ENCODE peak calls at places on chromosome 21, in six cellular contexts. J is ovary; I is prostate gland; Y is naive thymus-derived CD4-positive, alpha-beta T cell; G is CD8-positive, alpha-beta memory T cell; A is AG09309. T is an unnamed sample.

GRCh38 chr21:41627428-41627827 is 119.5 kb upstream of the TMPRSS2 start:
- DNase-seq in J (no peak), I (no peak), Y (no peak), G (no peak), A (no peak), T (no peak)

GRCh38 chr21:33286600-33287456 is 20.7 kb downstream of the IL10RB start:
- DNase-seq in J (peak), I (peak), Y (no peak), G (no peak), A (no peak), T (peak)

GRCh38 chr21:27021046-27021445 is 54.2 kb upstream of the ADAMTS5 start:
- DNase-seq in J (no peak), I (no peak), Y (no peak), G (no peak), A (no peak), T (no peak)

GRCh38 chr21:39651206-39651605 is 38.5 kb downstream of the B3GALT5 start:
- DNase-seq in J (no peak), I (no peak), Y (no peak), G (no peak), A (no peak), T (no peak)

GRCh38 chr21:17513214-17514123 is 626 bp downstream of the CXADR start:
- DNase-seq in J (peak), I (peak), Y (peak), G (peak), A (no peak), T (peak)

GRCh38 chr21:27423073-27423472 is 456.2 kb upstream of the ADAMTS5 start:
- DNase-seq in J (peak), I (no peak), Y (no peak), G (no peak), A (peak), T (peak)

GRCh38 chr21:37398697-37399096 is 32.1 kb downstream of the DYRK1A start:
- DNase-seq in J (no peak), I (no peak), Y (peak), G (peak), A (no peak), T (no peak)

GRCh38 chr21:20265704-20266368 is 732.4 kb upstream of the NCAM2 start:
- DNase-seq in J (no peak), I (no peak), Y (no peak), G (no peak), A (no peak), T (no peak)

GRCh38 chr21:41964171-41964570 is 10.4 kb upstream of the C2CD2 start:
- DNase-seq in J (no peak), I (no peak), Y (no peak), G (no peak), A (no peak), T (no peak)

GRCh38 chr21:37074195-37074510 is 1.1 kb downstream of the TTC3 start:
- DNase-seq in J (no peak), I (no peak), Y (no peak), G (peak), A (no peak), T (no peak)

GRCh38 chr21:38148046-38148445 is 108.7 kb upstream of the KCNJ15 start:
- DNase-seq in J (no peak), I (no peak), Y (no peak), G (no peak), A (no peak), T (no peak)

GRCh38 chr21:34019402-34019801 is 54.0 kb upstream of the MRPS6 start:
- DNase-seq in J (no peak), I (no peak), Y (no peak), G (no peak), A (no peak), T (no peak)

GRCh38 chr21:41183575-41183974 is 15.6 kb downstream of the BACE2 start:
- DNase-seq in J (no peak), I (no peak), Y (no peak), G (no peak), A (no peak), T (no peak)

GRCh38 chr21:17279663-17280062 is 233.2 kb upstream of the CXADR start:
- DNase-seq in J (no peak), I (no peak), Y (no peak), G (no peak), A (no peak), T (no peak)

GRCh38 chr21:14523234-14523633 is 22.9 kb downstream of the SAMSN1 start:
- DNase-seq in J (no peak), I (no peak), Y (no peak), G (peak), A (no peak), T (no peak)

GRCh38 chr21:42455196-42455595 is 40.8 kb downstream of the RSPH1 start:
- DNase-seq in J (no peak), I (no peak), Y (no peak), G (no peak), A (no peak), T (no peak)

GRCh38 chr21:21213297-21213696 is 215.1 kb downstream of the NCAM2 start:
- DNase-seq in J (no peak), I (no peak), Y (no peak), G (no peak), A (no peak), T (no peak)

GRCh38 chr21:39863111-39863510 is 4.1 kb upstream of the PCP4 start:
- DNase-seq in J (no peak), I (no peak), Y (no peak), G (no peak), A (no peak), T (no peak)

GRCh38 chr21:17679002-17679600 is 66.4 kb upstream of the BTG3 start:
- DNase-seq in J (no peak), I (peak), Y (peak), G (peak), A (peak), T (no peak)

GRCh38 chr21:19197950-19198349 is 794.4 kb upstream of the TMPRSS15 start:
- DNase-seq in J (no peak), I (no peak), Y (no peak), G (no peak), A (no peak), T (no peak)

GRCh38 chr21:43188712-43189151 is 19.9 kb downstream of the CRYAA start:
- DNase-seq in J (peak), I (peak), Y (no peak), G (no peak), A (no peak), T (no peak)

GRCh38 chr21:40166291-40166843 is 299.1 kb downstream of the PCP4 start:
- DNase-seq in J (no peak), I (no peak), Y (no peak), G (no peak), A (no peak), T (no peak)

GRCh38 chr21:35136106-35136505 is 87.0 kb upstream of the RUNX1 start:
- DNase-seq in J (no peak), I (no peak), Y (no peak), G (no peak), A (no peak), T (no peak)

GRCh38 chr21:35136586-35137254 is 87.6 kb upstream of the RUNX1 start:
- DNase-seq in J (no peak), I (no peak), Y (no peak), G (no peak), A (no peak), T (no peak)

GRCh38 chr21:35139382-35139715 is 90.2 kb upstream of the RUNX1 start:
- DNase-seq in J (no peak), I (no peak), Y (no peak), G (no peak), A (no peak), T (no peak)

GRCh38 chr21:35142036-35142825 is 93.1 kb upstream of the RUNX1 start:
- DNase-seq in J (no peak), I (no peak), Y (no peak), G (no peak), A (no peak), T (no peak)

DNA sequence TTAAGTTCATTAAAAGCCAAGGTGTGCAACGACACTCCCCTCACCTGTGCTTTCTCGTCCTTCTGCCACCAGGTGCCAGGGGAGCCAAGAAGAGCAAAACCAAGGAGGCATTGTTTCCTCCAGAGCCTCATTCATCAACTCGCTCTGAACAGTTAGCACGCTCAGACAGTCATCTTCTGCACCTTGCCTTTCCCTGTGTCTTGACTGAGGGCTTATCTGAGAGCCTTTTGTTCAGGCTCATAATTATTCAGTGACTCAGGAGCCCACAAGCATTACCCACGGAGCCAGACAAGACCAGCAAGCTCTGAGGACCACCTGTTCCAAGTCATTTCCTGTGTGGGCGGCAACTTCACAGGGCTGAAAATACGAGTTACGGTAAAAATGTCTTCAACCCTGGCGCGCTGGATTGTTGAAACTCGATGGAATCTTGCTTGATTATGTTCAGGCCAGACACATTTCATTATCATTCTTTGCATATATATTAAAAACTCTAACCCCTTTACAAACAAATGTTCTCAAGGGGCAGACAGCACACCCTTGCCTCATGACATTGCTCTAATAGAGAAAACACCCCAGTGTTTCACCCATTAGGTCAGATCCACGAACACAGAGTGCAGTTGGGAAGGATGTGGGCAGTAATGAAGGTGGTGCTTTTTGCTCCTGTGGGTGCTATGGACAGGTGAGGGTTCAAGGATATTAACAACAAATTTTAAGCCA is 89.7 kb upstream of the RUNX1 start:
- DNase-seq in J (no peak), I (no peak), Y (peak), G (peak), A (no peak), T (no peak)
- H3K4me3 ChIP-seq in J (no peak), I (no peak), Y (no peak), G (peak), A (no peak), T (no peak)

DNA sequence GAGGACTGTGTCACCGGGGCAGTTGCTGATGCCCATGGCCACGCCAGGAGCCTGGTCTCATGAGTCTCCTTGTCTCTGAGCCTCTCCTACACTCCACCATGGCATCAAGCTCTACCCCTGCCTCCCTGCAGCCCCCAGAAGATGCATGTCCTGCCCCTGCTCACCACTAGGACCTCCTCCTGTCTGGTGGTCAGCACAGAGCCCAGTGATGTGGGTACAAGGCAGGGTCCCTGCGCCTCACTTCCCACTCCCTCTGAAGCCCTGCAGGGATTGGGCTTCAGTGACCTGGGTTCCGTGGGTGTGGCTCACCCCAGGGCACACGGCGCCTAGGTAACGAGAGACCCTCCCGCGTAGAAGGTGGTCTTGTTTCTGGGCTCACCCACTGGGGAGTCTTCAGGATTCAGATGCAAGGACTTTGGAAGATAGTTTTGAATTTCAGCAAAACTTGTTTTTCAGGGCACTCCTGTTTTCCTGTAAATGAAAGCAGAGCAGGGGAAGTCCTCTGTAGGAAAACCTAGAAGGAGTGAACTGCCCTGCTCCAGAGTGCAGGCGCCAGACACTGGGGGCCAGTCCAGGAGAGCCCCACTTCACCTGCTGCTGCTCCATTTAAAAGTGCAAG is 2.8 kb downstream of the COL18A1 start:
- DNase-seq in J (peak), I (no peak), Y (no peak), G (no peak), A (no peak), T (no peak)
- H3K4me3 ChIP-seq in J (no peak), I (no peak), Y (no peak), G (no peak), A (no peak), T (no peak)

GRCh38 chr21:32257952-32258785 is 20.7 kb downstream of the MIS18A start:
- DNase-seq in J (peak), I (peak), Y (peak), G (no peak), A (peak), T (peak)
- H3K4me3 ChIP-seq in J (no peak), I (no peak), Y (no peak), G (no peak), A (no peak), T (no peak)

DNA sequence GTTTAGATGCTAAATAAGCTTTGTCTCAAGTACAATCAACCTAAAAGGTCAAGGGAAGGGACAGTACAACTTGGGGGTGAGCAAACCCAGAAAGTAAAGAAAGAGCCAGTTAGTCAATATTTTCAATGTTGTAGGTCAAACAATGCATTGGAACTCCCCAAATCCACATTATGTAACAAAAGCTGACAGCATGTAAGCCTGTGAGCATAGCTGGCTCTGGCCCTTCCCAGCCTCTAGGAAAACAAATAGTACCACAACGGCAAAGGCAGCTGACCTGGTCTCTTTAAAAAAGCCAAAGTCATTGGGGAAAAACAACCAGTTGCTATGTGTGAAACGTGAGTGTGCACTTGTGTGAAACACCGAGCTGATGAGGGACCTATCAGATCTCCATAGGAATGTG is 3.4 kb downstream of the CBR1 start:
- DNase-seq in J (no peak), I (peak), Y (no peak), G (no peak), A (no peak), T (no peak)
- H3K4me3 ChIP-seq in J (no peak), I (no peak), Y (no peak), G (no peak), A (no peak), T (no peak)

GRCh38 chr21:25179116-25179515 is 428.2 kb downstream of the MRPL39 start:
- DNase-seq in J (no peak), I (no peak), Y (no peak), G (no peak), A (no peak), T (no peak)

GRCh38 chr21:25171438-25171837 is 435.8 kb downstream of the MRPL39 start:
- DNase-seq in J (no peak), I (no peak), Y (no peak), G (no peak), A (no peak), T (no peak)

GRCh38 chr21:25175938-25176337 is 431.3 kb downstream of the MRPL39 start:
- DNase-seq in J (no peak), I (no peak), Y (no peak), G (no peak), A (no peak), T (no peak)

DNA sequence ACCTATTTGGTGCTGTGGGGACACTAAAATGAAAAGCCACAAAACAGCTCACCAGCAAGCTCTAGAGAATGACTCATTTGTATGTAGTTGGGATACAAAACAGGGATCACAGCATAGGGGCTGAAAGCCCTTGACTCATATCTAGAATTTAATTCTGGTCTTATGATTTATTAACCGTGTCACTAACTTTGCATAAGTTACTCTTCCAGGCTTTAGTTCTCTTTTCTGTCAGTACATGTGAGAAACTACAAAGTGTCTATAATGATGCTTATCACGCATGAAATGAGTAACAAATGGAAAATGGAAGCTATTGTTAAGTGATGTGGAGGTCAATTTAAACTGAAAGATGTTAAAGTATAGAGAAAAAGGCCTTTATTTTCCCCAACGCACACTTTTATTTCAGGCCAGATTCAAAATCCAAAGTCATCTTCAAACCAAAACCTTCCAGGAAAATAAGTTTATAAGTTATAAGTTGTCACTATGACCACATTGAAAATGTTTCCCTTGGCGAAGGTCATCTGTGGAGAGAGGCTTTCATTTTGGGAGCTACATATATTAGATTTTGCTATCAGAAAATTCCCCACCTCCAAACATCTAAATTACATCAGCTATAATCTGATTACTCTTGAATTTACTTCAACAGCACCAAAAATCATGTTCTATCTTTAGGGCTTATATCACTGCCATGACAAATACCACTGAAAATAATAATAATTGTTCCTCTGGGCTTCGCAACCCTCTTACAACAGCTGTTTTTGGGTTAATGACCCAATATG is 430.5 kb downstream of the MRPL39 start:
- DNase-seq in J (no peak), I (no peak), Y (no peak), G (no peak), A (no peak), T (no peak)
- H3K4me3 ChIP-seq in J (no peak), I (no peak), Y (no peak), G (no peak), A (no peak), T (no peak)

GRCh38 chr21:45263534-45263933 is 24.2 kb downstream of the POFUT2 start:
- DNase-seq in J (no peak), I (no peak), Y (no peak), G (no peak), A (no peak), T (no peak)
- H3K4me3 ChIP-seq in J (no peak), I (no peak), Y (no peak), G (no peak), A (no peak), T (no peak)

T was measured in uterus.